ENCODE peak calls at places on chromosomes 11 and 22, in ten cellular contexts. K is breast epithelium; F is fibroblast of mammary gland; O is stimulated activated CD4-positive, alpha-beta T cell treated with anti-CD3 and anti-CD28 coated beads, Interleukin-1b, Interleukin-23, amount 100 ng/mL, for 24 hours; D is B cell; A is foreskin fibroblast; P is mucosa of descending colon; I is omental fat pad; T is fibroblast of the conjunctiva; J is HEK293T. E is an unnamed sample.

GRCh38 chr22:38260760-38261477 is 11.9 kb downstream of the TMEM184B start:
- DNase-seq in K (no peak), F (peak; percentile 46), O (no peak), D (no peak), A (no peak), P (no peak), I (no peak), T (no peak), J (no peak), E (no peak)

GRCh38 chr11:68331338-68331947 is 19.1 kb downstream of the LRP5 start:
- DNase-seq in K (no peak), F (no peak), O (no peak), D (no peak), A (no peak), P (peak; percentile 64), I (no peak), T (no peak), J (no peak), E (no peak)

GRCh38 chr11:123145661-123146060 is 49.4 kb downstream of the CLMP start:
- DNase-seq in K (no peak), F (peak; percentile 28), O (no peak), D (no peak), A (no peak), P (no peak), I (no peak), T (no peak), J (no peak), E (no peak)

GRCh38 chr11:18720811-18721575 is 5.0 kb downstream of the IGSF22 start:
- DNase-seq in K (peak; percentile 78), F (peak; percentile 46), O (peak; percentile 74), D (peak; percentile 84), A (peak; percentile 50), P (peak; percentile 87), I (peak; percentile 76), T (peak; percentile 43), J (peak; percentile 85), E (peak; percentile 77)

GRCh38 chr11:1817000-1817399 is 17.8 kb upstream of the SYT8 start:
- DNase-seq in K (no peak), F (no peak), O (no peak), D (no peak), A (no peak), P (no peak), I (no peak), T (no peak), J (no peak), E (no peak)

GRCh38 chr22:28978863-28979799 is 82.5 kb downstream of the C22orf31 start:
- DNase-seq in K (no peak), F (peak; percentile 44), O (no peak), D (no peak), A (no peak), P (no peak), I (no peak), T (no peak), J (no peak), E (no peak)

GRCh38 chr11:106091480-106092123 is 14.1 kb downstream of the AASDHPPT start:
- DNase-seq in K (no peak), F (peak; percentile 79), O (peak; percentile 4), D (no peak), A (no peak), P (no peak), I (no peak), T (peak; percentile 55), J (no peak), E (no peak)

GRCh38 chr11:69387409-69387885 is 93.5 kb downstream of the MYEOV start:
- DNase-seq in K (no peak), F (no peak), O (no peak), D (no peak), A (no peak), P (no peak), I (no peak), T (no peak), J (no peak), E (no peak)

GRCh38 chr11:107780775-107781174 is 68.9 kb upstream of the SLN start:
- DNase-seq in K (no peak), F (no peak), O (no peak), D (no peak), A (no peak), P (no peak), I (no peak), T (no peak), J (no peak), E (no peak)

GRCh38 chr11:82663535-82663934 is 70.1 kb downstream of the FAM181B start:
- DNase-seq in K (no peak), F (no peak), O (no peak), D (no peak), A (no peak), P (no peak), I (no peak), T (no peak), J (no peak), E (no peak)

GRCh38 chr11:61874460-61874809 is 16.9 kb downstream of the FADS3 start:
- DNase-seq in K (no peak), F (no peak), O (no peak), D (no peak), A (no peak), P (no peak), I (no peak), T (no peak), J (no peak), E (no peak)

GRCh38 chr11:126150256-126150655 is 61.2 kb downstream of the RPUSD4 start:
- DNase-seq in K (no peak), F (no peak), O (no peak), D (no peak), A (no peak), P (no peak), I (no peak), T (no peak), J (no peak), E (no peak)

GRCh38 chr11:61700221-61700620 is 20.0 kb downstream of the DAGLA start:
- DNase-seq in K (no peak), F (peak; percentile 76), O (no peak), D (no peak), A (peak; percentile 76), P (peak; percentile 83), I (no peak), T (peak; percentile 30), J (no peak), E (peak; percentile 90)

GRCh38 chr11:128745296-128746183 is 51.7 kb downstream of the FLI1 start:
- DNase-seq in K (no peak), F (peak; percentile 18), O (no peak), D (no peak), A (peak; percentile 24), P (no peak), I (no peak), T (peak; percentile 23), J (no peak), E (no peak)

GRCh38 chr11:2701230-2701629 is 1.4 kb upstream of the KCNQ1OT1 start:
- DNase-seq in K (no peak), F (no peak), O (no peak), D (no peak), A (no peak), P (no peak), I (no peak), T (no peak), J (no peak), E (no peak)

GRCh38 chr11:86193297-86194095 is 51.1 kb upstream of the EED start:
- DNase-seq in K (no peak), F (peak; percentile 85), O (no peak), D (peak; percentile 72), A (peak; percentile 46), P (peak; percentile 87), I (no peak), T (peak; percentile 70), J (peak; percentile 83), E (peak; percentile 32)

GRCh38 chr11:13205446-13205845 is 72.1 kb upstream of the BMAL1 start:
- DNase-seq in K (no peak), F (no peak), O (no peak), D (no peak), A (no peak), P (no peak), I (no peak), T (no peak), J (no peak), E (no peak)